ENCODE peak calls at places on chromosomes 13 and 19, in nine cellular contexts. L is mucosa of descending colon; C is stimulated activated CD8-positive, alpha-beta memory T cell treated with anti-CD3 and anti-CD28 coated beads, Interleukin-4, amount 100 ng/mL, for 4 hours; U is T follicular helper cell; Y is cardiac septum; F is GM04503; M is endodermal cell; P is LHCN-M2; B is endothelial cell. X is an unnamed sample.
A peak's percentile ranks its signal among the peaks of the same experiment; 100 is the strongest.

GRCh38 chr19:2982983-2983350 is 5.6 kb downstream of the TLE6 start:
- DNase-seq in Y (peak; percentile 89), U (no peak), L (peak; percentile 78), M (peak; percentile 59), F (peak; percentile 70), P (peak; percentile 37), C (no peak), B (no peak), X (no peak)

GRCh38 chr13:50747939-50748338 is 95.6 kb downstream of the DLEU7 start:
- DNase-seq in Y (no peak), U (no peak), M (no peak), C (no peak), P (no peak), L (no peak), B (no peak), F (no peak), X (no peak)

GRCh38 chr19:55112781-55113569 is 4.5 kb downstream of the PPP1R12C start:
- DNase-seq in U (no peak), M (peak; percentile 70), C (no peak), L (peak; percentile 49), Y (no peak), P (no peak), F (no peak), B (no peak), X (no peak)

GRCh38 chr19:572891-573825 is 762 bp downstream of the BSG start:
- DNase-seq in Y (no peak), L (peak; percentile 82), B (peak; percentile 46), C (no peak), M (peak; percentile 73), F (no peak), U (no peak), P (peak; percentile 65), X (no peak)

GRCh38 chr19:1882089-1882785 is 3.1 kb downstream of the ABHD17A start:
- DNase-seq in M (no peak), Y (no peak), L (no peak), U (peak; percentile 74), C (no peak), F (no peak), P (no peak), B (peak; percentile 60), X (no peak)

GRCh38 chr13:75836441-75836840 is 200.3 kb downstream of the LMO7 start:
- DNase-seq in F (no peak), U (no peak), M (no peak), C (no peak), Y (no peak), L (no peak), B (no peak), P (no peak), X (no peak)

GRCh38 chr19:56637976-56638555 is 4.9 kb upstream of the SMIM17 start:
- DNase-seq in M (peak; percentile 95), C (no peak), Y (peak; percentile 89), U (no peak), P (peak; percentile 58), B (peak; percentile 37), L (no peak), F (peak; percentile 4), X (no peak)

GRCh38 chr19:18853755-18854427 is 22.1 kb downstream of the UPF1 start:
- DNase-seq in B (no peak), Y (no peak), P (peak; percentile 23), F (no peak), C (no peak), M (no peak), L (peak; percentile 52), U (no peak), X (no peak)

GRCh38 chr19:5436101-5436947 is 18.9 kb upstream of the ZNRF4 start:
- DNase-seq in C (no peak), Y (no peak), B (peak; percentile 88), F (no peak), U (no peak), M (peak; percentile 97), L (no peak), P (peak; percentile 9), X (peak; percentile 64)

GRCh38 chr19:6773323-6773931 is 919 bp downstream of the VAV1 start:
- DNase-seq in U (no peak), B (no peak), C (peak; percentile 5), F (no peak), M (peak; percentile 60), Y (peak; percentile 89), P (no peak), L (peak; percentile 85), X (no peak)

GRCh38 chr13:64877176-64877575 is 2353.0 kb downstream of the PCDH9 start:
- DNase-seq in U (no peak), F (no peak), B (no peak), M (no peak), L (no peak), P (no peak), Y (no peak), C (no peak), X (no peak)

GRCh38 chr19:756232-756631 is 5.3 kb downstream of the MISP start:
- DNase-seq in M (peak; percentile 74), B (no peak), Y (no peak), L (no peak), F (no peak), U (no peak), C (no peak), P (peak; percentile 67), X (no peak)

GRCh38 chr19:13729859-13730258 is 34.5 kb upstream of the MRI1 start:
- DNase-seq in C (no peak), P (no peak), M (no peak), B (no peak), F (no peak), L (no peak), Y (no peak), U (no peak), X (no peak)

GRCh38 chr19:40103600-40103999 is 12.9 kb upstream of the ZNF780A start:
- DNase-seq in B (no peak), P (no peak), L (no peak), Y (no peak), C (no peak), M (no peak), F (no peak), U (no peak), X (no peak)

GRCh38 chr13:112760440-112760839 is 70.6 kb downstream of the ATP11A start:
- DNase-seq in L (no peak), B (no peak), M (no peak), C (no peak), F (no peak), Y (no peak), P (no peak), U (no peak), X (no peak)

GRCh38 chr13:99698816-99699099 is 197.5 kb downstream of the TM9SF2 start:
- DNase-seq in P (no peak), B (no peak), Y (no peak), L (no peak), M (no peak), U (no peak), F (no peak), C (no peak), X (no peak)

GRCh38 chr13:111202745-111203144 is 87.6 kb downstream of the ARHGEF7 start:
- DNase-seq in Y (no peak), M (no peak), B (no peak), U (no peak), F (peak; percentile 36), C (no peak), P (peak; percentile 79), L (no peak), X (no peak)

GRCh38 chr13:89113744-89114143 is 1442.6 kb downstream of the SLITRK5 start:
- DNase-seq in B (no peak), Y (no peak), P (no peak), U (no peak), M (peak; percentile 45), C (no peak), L (no peak), F (no peak), X (no peak)

GRCh38 chr19:5112175-5112574 is 143.3 kb downstream of the KDM4B start:
- DNase-seq in F (no peak), U (no peak), L (no peak), P (no peak), Y (no peak), C (no peak), B (no peak), M (no peak), X (no peak)

GRCh38 chr13:39527961-39528720 is 74.9 kb downstream of the LHFPL6 start:
- DNase-seq in Y (no peak), C (no peak), P (peak; percentile 97), M (no peak), F (peak; percentile 78), B (no peak), U (no peak), L (no peak), X (no peak)

GRCh38 chr13:28831117-28831516 is 11.0 kb downstream of the MTUS2 start:
- DNase-seq in Y (no peak), M (no peak), P (no peak), C (no peak), B (no peak), U (no peak), F (no peak), L (no peak), X (no peak)

GRCh38 chr13:24506698-24507335 is 5.8 kb downstream of the PARP4 start:
- DNase-seq in B (no peak), M (no peak), F (no peak), C (no peak), U (no peak), L (no peak), P (no peak), Y (no peak), X (no peak)

GRCh38 chr19:46216612-46217011 is 12.9 kb upstream of the IGFL1 start:
- DNase-seq in B (no peak), U (no peak), C (no peak), Y (no peak), M (no peak), P (no peak), L (no peak), F (no peak), X (no peak)

GRCh38 chr19:47406711-47407416 is 12.5 kb downstream of the MEIS3 start:
- DNase-seq in U (no peak), P (no peak), M (peak; percentile 87), F (no peak), C (no peak), B (peak; percentile 76), Y (no peak), L (no peak), X (no peak)

GRCh38 chr19:48613852-48614435 is 932 bp downstream of the FAM83E start:
- DNase-seq in P (no peak), B (no peak), C (no peak), M (peak; percentile 64), L (peak; percentile 54), U (no peak), Y (no peak), F (no peak), X (no peak)

GRCh38 chr13:65725001-65725400 is 1505.1 kb downstream of the PCDH9 start:
- DNase-seq in C (no peak), B (no peak), L (no peak), Y (no peak), U (no peak), M (no peak), P (peak; percentile 2), F (no peak), X (no peak)

GRCh38 chr19:29872224-29872731 is 60.5 kb downstream of the CCNE1 start:
- DNase-seq in B (peak; percentile 38), M (peak; percentile 83), L (no peak), P (no peak), C (no peak), Y (no peak), U (no peak), F (no peak), X (no peak)

GRCh38 chr13:67643656-67644055 is 413.5 kb upstream of the PCDH9 start:
- DNase-seq in F (no peak), M (peak; percentile 72), U (no peak), P (no peak), Y (no peak), B (no peak), L (no peak), C (no peak), X (no peak)

GRCh38 chr13:66634384-66634783 is 595.8 kb downstream of the PCDH9 start:
- DNase-seq in U (no peak), Y (no peak), P (peak; percentile 36), M (no peak), B (no peak), C (no peak), F (no peak), L (no peak), X (no peak)

GRCh38 chr19:39554701-39555311 is 14.8 kb upstream of the EID2 start:
- DNase-seq in U (no peak), C (no peak), F (no peak), L (no peak), M (no peak), P (no peak), B (no peak), Y (no peak), X (no peak)

GRCh38 chr13:53001444-53001843 is 27.2 kb upstream of the OLFM4 start:
- DNase-seq in L (no peak), Y (no peak), P (no peak), C (no peak), U (no peak), M (no peak), F (no peak), B (no peak), X (no peak)

X was measured in NCI-H1930.